ENCODE peak calls at places on chromosomes 5 and 9, in seven cellular contexts. F is ovary; P is DND-41; U is pancreas; E is suprapubic skin; L is naive thymus-derived CD4-positive, alpha-beta T cell; R is effector memory CD4-positive, alpha-beta T cell. B is an unnamed sample. For H3K36me3, the result is how much of the 10 kb centered on the place peaks cover.

GRCh38 chr5:106880656-106881055 is 790.1 kb downstream of the EFNA5 start:
- DNase-seq in F (no peak), P (no peak), U (no peak), E (no peak), L (no peak), R (no peak), B (no peak)

GRCh38 chr9:135979472-135980166 is 18.4 kb upstream of the UBAC1 start:
- DNase-seq in F (no peak), P (no peak), U (no peak), E (no peak), L (no peak), R (no peak), B (no peak)

GRCh38 chr5:178677429-178677828 is 50.6 kb upstream of the CLK4 start:
- DNase-seq in F (no peak), P (no peak), U (peak), E (no peak), L (no peak), R (no peak), B (no peak)

GRCh38 chr5:33854733-33855151 is 37.0 kb downstream of the ADAMTS12 start:
- DNase-seq in F (peak), P (no peak), U (no peak), E (no peak), L (no peak), R (no peak), B (peak)

GRCh38 chr5:173472784-173473278 is 143.6 kb downstream of the BOD1 start:
- DNase-seq in F (no peak), P (no peak), U (no peak), E (no peak), L (no peak), R (no peak), B (no peak)

GRCh38 chr5:178213748-178214151 is 9.4 kb downstream of the HNRNPAB start:
- DNase-seq in F (no peak), P (no peak), U (no peak), E (no peak), L (no peak), R (no peak), B (no peak)

GRCh38 chr5:113510836-113511451 is 2.5 kb upstream of the YTHDC2 start:
- DNase-seq in F (no peak), P (no peak), U (no peak), E (no peak), L (no peak), R (no peak), B (no peak)

GRCh38 chr9:72477862-72478564 is 43.4 kb upstream of the TMC1 start:
- DNase-seq in F (no peak), P (no peak), U (peak), E (no peak), L (no peak), R (no peak), B (peak)

GRCh38 chr5:136192526-136193395 is at the start of gene SMIM32:
- DNase-seq in F (no peak), P (no peak), U (peak), E (no peak), L (no peak), R (no peak), B (peak)

GRCh38 chr9:137516144-137516917 is 33.9 kb downstream of the PNPLA7 start:
- DNase-seq in F (no peak), P (no peak), U (no peak), E (no peak), L (no peak), R (no peak), B (no peak)

GRCh38 chr5:68555891-68556689 is 340.5 kb downstream of the PIK3R1 start:
- DNase-seq in F (no peak), P (no peak), U (no peak), E (no peak), L (no peak), R (no peak), B (no peak)

GRCh38 chr5:132762246-132763000 is 14.6 kb downstream of the SEPTIN8 start:
- DNase-seq in F (no peak), P (no peak), U (no peak), E (peak), L (no peak), R (no peak), B (peak)

GRCh38 chr5:61304611-61305369 is 27.3 kb upstream of the ZSWIM6 start:
- DNase-seq in F (no peak), P (no peak), U (peak), E (no peak), L (no peak), R (no peak), B (peak)

GRCh38 chr5:165630211-165630866 is 2124.9 kb downstream of the MAT2B start:
- DNase-seq in F (peak), P (peak), U (peak), E (no peak), L (no peak), R (no peak), B (no peak)

GRCh38 chr5:151675225-151675955 is 11.3 kb downstream of the SPARC start:
- DNase-seq in F (no peak), P (no peak), U (no peak), E (no peak), L (no peak), R (no peak), B (peak)

GRCh38 chr9:286091-286740 is 71.6 kb downstream of the DOCK8 start:
- DNase-seq in F (no peak), P (no peak), U (no peak), E (no peak), L (no peak), R (no peak), B (no peak)

GRCh38 chr5:95842955-95843544 is 20.5 kb upstream of the GLRX start:
- DNase-seq in F (no peak), P (peak), U (no peak), E (no peak), L (peak), R (peak), B (peak)

GRCh38 chr9:2319421-2319820 is 302.2 kb upstream of the VLDLR start:
- DNase-seq in F (no peak), P (no peak), U (no peak), E (no peak), L (no peak), R (no peak), B (no peak)

GRCh38 chr9:2320632-2321031 is 301.0 kb upstream of the VLDLR start:
- DNase-seq in F (no peak), P (no peak), U (no peak), E (no peak), L (no peak), R (no peak), B (no peak)

GRCh38 chr9:2324742-2325141 is 296.8 kb upstream of the VLDLR start:
- DNase-seq in F (no peak), P (no peak), U (no peak), E (no peak), L (no peak), R (no peak), B (no peak)

GRCh38 chr9:2320126-2320525 is 301.5 kb upstream of the VLDLR start:
- DNase-seq in F (no peak), P (no peak), U (no peak), E (no peak), L (no peak), R (no peak), B (no peak)

GRCh38 chr9:2321523-2322148 is 300.0 kb upstream of the VLDLR start:
- DNase-seq in F (no peak), P (no peak), U (no peak), E (no peak), L (no peak), R (no peak), B (no peak)
- H3K4me3 ChIP-seq in F (no peak), P (no peak), U (no peak), E (no peak), L (no peak), R (no peak), B (no peak)

DNA sequence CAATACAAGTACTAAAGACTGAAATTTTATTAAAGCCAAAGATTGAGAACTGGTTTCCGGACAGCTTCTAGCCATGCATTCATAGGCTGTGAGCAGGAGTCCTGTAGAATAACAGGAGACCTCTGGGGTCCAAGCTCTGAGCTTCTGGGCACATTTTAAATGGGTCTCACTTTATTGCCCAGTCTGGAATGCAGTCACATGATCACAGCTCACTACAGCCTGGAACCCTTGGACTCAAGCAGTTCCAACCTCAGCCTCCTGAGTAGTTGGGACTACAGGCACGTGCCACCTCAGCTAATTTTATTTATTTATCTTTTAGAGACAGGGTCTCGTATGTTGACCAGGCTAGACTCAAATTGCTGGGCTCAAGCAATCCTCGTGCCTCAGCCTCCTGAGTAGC is 15.4 kb downstream of the CDKN2AIPNL start:
- DNase-seq in F (no peak), P (no peak), U (no peak), E (no peak), L (no peak), R (no peak), B (no peak)
- H3K36me3 ChIP-seq in F (under half), P (half or more), U (under half), E (half or more), L (half or more), R (half or more), B (half or more)

DNA sequence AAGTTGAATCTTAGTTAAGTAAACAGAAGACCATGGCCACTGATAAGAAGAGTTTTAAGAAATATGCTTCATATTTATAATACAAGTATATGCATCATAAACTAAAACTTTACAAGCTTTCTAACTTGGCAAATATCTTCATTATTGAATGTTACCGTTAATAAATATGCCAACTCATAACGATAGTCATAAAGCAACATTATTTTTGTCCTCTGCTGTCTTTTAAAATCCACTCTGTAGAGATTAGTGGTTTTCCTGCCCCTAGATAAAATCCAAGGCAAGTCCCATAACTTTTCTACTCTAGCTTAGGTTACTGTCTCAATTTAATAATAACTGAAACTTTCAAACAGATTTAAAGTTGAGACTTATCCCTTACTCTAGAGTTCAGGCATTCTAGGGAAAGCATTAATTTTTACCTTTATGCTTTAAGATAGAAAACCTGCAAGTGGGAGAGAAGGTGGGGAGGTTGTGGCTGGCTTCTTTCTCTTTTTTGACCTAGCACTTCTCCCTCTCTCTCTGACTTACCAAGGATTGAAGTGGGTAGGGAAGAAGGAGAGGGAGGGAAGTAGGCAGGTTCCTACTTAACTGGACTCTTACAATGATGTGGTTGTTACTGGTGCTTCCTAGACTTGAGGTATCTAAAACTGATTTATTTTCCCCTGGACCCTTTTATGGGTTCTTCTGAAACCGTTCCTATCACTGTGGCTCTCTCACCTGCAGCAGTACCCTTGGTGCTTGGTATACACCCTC is 29.6 kb downstream of the RNF145 start:
- DNase-seq in F (no peak), P (no peak), U (no peak), E (no peak), L (no peak), R (no peak), B (no peak)
- H3K27ac ChIP-seq in F (peak), P (no peak), U (peak), E (peak), L (peak), R (peak), B (peak)

GRCh38 chr5:138274189-138274853 is at the start of gene GFRA3:
- DNase-seq in F (peak), P (peak), U (no peak), E (no peak), L (no peak), R (no peak), B (no peak)
- H3K4me3 ChIP-seq in F (peak), P (no peak), U (peak), E (peak), L (no peak), R (peak), B (no peak)

DNA sequence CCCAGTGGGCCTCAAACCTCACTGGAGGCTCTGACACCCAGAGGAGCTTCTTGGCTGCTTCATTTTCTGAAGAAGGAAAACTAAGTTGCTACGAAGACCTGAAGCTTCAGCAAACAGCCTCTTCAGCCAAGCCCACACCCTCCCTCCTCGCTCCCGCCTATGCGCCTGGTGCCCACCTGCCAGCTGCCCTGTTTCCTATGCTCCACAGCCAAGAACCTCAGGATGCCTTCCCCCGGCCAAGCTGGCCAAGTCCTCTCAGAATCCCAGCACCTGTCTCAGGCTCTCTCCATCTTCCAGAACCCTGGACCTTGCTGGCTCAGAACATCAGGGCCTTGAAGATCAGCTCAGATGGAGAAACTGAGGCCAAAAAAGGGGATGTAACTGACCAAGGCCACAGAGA is 60.4 kb downstream of the STK10 start:
- DNase-seq in F (no peak), P (no peak), U (no peak), E (no peak), L (no peak), R (no peak), B (no peak)
- H3K36me3 ChIP-seq in F (under half), P (half or more), U (under half), E (under half), L (half or more), R (half or more), B (half or more)

GRCh38 chr9:129556576-129557191 is 64.2 kb downstream of the C9orf50 start:
- DNase-seq in F (no peak), P (no peak), U (no peak), E (no peak), L (no peak), R (no peak), B (no peak)

GRCh38 chr9:129558063-129558550 is 62.8 kb downstream of the C9orf50 start:
- DNase-seq in F (peak), P (no peak), U (no peak), E (no peak), L (no peak), R (no peak), B (no peak)

GRCh38 chr9:129555512-129556203 is 65.2 kb downstream of the C9orf50 start:
- DNase-seq in F (peak), P (no peak), U (no peak), E (no peak), L (no peak), R (no peak), B (no peak)

GRCh38 chr9:129558551-129559505 is 62.1 kb downstream of the C9orf50 start:
- DNase-seq in F (no peak), P (no peak), U (peak), E (no peak), L (no peak), R (no peak), B (no peak)

DNA sequence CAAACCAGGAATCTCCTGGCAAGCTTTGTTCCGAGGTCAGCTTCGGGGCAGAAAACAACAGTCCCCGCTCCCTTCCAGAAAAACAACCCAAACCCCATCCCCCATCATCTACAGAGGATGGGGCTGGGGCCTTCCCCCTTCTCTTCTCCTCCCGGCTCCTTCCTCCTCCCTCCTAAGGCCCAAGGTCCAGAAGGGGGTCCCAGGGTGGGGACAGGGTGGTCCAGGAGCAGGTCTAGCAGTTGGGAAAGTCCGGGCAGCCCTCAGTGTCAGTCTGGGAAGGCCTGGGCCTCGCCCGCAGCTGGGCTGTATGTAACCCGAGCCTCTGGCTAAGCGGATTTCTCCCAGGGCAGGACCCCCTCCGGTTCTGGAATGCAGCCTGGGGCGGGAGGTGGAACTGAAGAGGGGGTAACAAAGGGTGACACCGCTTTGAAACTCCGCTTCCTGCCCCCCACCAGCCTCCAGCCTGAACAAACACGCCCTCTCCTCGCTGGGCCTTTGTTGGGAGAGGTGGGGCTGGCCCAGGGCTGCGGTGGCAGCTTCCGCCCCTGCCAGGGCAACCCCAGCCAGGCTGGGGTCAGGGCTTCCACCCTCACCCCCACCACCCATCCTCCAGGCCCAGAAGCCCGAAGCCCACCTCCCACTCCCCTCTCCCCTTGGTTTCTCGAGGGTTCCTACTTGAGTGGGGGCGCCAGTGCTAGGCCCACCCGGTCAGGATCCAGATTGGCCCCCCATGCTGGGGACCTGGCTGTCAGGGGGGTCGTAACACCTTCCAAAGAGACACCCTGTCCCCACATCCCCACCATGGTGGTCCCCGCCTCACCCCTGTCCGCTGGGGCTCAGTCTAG is 63.5 kb downstream of the C9orf50 start:
- DNase-seq in F (peak), P (no peak), U (peak), E (no peak), L (no peak), R (no peak), B (peak)
- H3K27ac ChIP-seq in F (peak), P (no peak), U (peak), E (no peak), L (no peak), R (no peak), B (peak)

GRCh38 chr9:112377684-112378344 is 2.1 kb upstream of the HSDL2 start:
- DNase-seq in F (no peak), P (no peak), U (no peak), E (no peak), L (no peak), R (no peak), B (no peak)
- H3K4me3 ChIP-seq in F (peak), P (no peak), U (peak), E (no peak), L (no peak), R (peak), B (peak)

DNA sequence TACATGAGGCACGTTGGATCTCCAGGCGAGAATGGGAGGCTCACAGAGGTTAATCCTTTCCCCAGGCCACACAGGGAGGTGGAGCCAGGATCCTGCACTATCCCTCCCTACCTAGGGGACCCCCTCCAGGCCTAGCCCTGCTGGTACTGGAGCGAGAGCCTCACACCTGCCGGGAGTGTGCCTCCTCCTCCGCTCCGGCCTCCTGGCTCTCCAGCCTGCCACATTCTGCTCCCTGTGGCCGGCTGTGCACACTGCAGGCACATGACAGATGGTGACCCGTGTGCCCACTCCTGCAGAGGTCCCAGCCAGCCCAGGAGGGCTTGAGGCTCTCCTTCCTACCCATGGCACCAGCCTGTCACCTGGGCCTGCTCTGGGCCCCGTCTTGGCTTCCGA is 93.4 kb downstream of the RXRA start:
- DNase-seq in F (no peak), P (no peak), U (no peak), E (no peak), L (no peak), R (no peak), B (no peak)
- H3K36me3 ChIP-seq in F (under half), P (under half), U (under half), E (half or more), L (under half), R (under half), B (under half)

GRCh38 chr9:128929560-128929959 is 8.8 kb downstream of the PHYHD1 start:
- DNase-seq in F (no peak), P (no peak), U (no peak), E (no peak), L (no peak), R (no peak), B (no peak)
- H3K27ac ChIP-seq in F (no peak), P (no peak), U (no peak), E (no peak), L (no peak), R (no peak), B (no peak)

B was measured in SJSA1.